ENCODE peak calls at places on chromosomes 3 and 15, in five cellular contexts. G is neural progenitor cell, Q is IMR-90, U is endothelial cell of umbilical vein, I is mammary epithelial cell. B is an unnamed sample.

GRCh38 chr15:75025548-75026260 is 2.3 kb downstream of the PPCDC start:
- DNase-seq in G (no peak), Q (no peak), U (no peak), I (no peak), B (no peak)

GRCh38 chr3:132268956-132269355 is 48.3 kb upstream of the ACP3 start:
- DNase-seq in G (peak), Q (peak), U (peak), I (no peak), B (peak)

GRCh38 chr3:166456291-166456690 is 619.1 kb upstream of the BCHE start:
- DNase-seq in G (no peak), Q (peak), U (no peak), I (no peak), B (no peak)

GRCh38 chr3:58234516-58234931 is 3.1 kb upstream of the ABHD6 start:
- DNase-seq in G (no peak), Q (peak), U (no peak), I (peak), B (no peak)

GRCh38 chr15:70054884-70055387 is 42.8 kb downstream of the TLE3 start:
- DNase-seq in G (no peak), Q (no peak), U (no peak), I (no peak), B (no peak)

GRCh38 chr15:67914537-67915373 is 74.9 kb upstream of the RNU6-1 start:
- DNase-seq in G (peak), Q (peak), U (no peak), I (no peak), B (peak)

GRCh38 chr3:169186596-169186995 is 476.9 kb downstream of the MECOM start:
- DNase-seq in G (no peak), Q (no peak), U (no peak), I (no peak), B (no peak)

GRCh38 chr3:197507081-197507480 is 48.7 kb downstream of the BDH1 start:
- DNase-seq in G (no peak), Q (no peak), U (no peak), I (no peak), B (no peak)

GRCh38 chr3:150887031-150887430 is 18.2 kb downstream of the MINDY4B start:
- DNase-seq in G (no peak), Q (peak), U (no peak), I (peak), B (no peak)

GRCh38 chr3:155572085-155572484 is 172.8 kb downstream of the PLCH1 start:
- DNase-seq in G (no peak), Q (no peak), U (no peak), I (no peak), B (no peak)

GRCh38 chr15:85646538-85647091 is 148.1 kb downstream of the KLHL25 start:
- DNase-seq in G (no peak), Q (peak), U (peak), I (peak), B (no peak)

GRCh38 chr3:122021811-122022401 is at the start of gene ILDR1:
- DNase-seq in G (peak), Q (no peak), U (no peak), I (no peak), B (peak)

GRCh38 chr3:99172736-99173657 is 271.5 kb upstream of the DCBLD2 start:
- DNase-seq in G (peak), Q (peak), U (peak), I (peak), B (peak)

GRCh38 chr15:92801412-92801773 is 98.7 kb upstream of the CHD2 start:
- DNase-seq in G (no peak), Q (peak), U (no peak), I (peak), B (no peak)

GRCh38 chr3:48609088-48610005 is at the start of gene UQCRC1:
- DNase-seq in G (peak), Q (peak), U (peak), I (peak), B (peak)

GRCh38 chr3:43104786-43105185 is 1.1 kb downstream of the POMGNT2 start:
- DNase-seq in G (no peak), Q (no peak), U (no peak), I (no peak), B (no peak)

GRCh38 chr3:43105597-43106292 is at the start of gene POMGNT2:
- DNase-seq in G (peak), Q (peak), U (peak), I (peak), B (peak)

GRCh38 chr3:43106293-43106628 is 382 bp upstream of the POMGNT2 start:
- DNase-seq in G (no peak), Q (no peak), U (no peak), I (no peak), B (no peak)

GRCh38 chr3:43104039-43104438 is 1.8 kb downstream of the POMGNT2 start:
- DNase-seq in G (no peak), Q (no peak), U (no peak), I (no peak), B (no peak)

GRCh38 chr3:43105224-43105596 is 669 bp downstream of the POMGNT2 start:
- DNase-seq in G (no peak), Q (no peak), U (no peak), I (no peak), B (peak)
- H3K4me3 ChIP-seq in G (peak), Q (peak), U (no peak), I (peak), B (peak)

GRCh38 chr15:77504310-77504709 is 83.6 kb downstream of the HMG20A start:
- DNase-seq in G (peak), Q (no peak), U (no peak), I (no peak), B (no peak)

GRCh38 chr15:77503240-77503639 is 82.6 kb downstream of the HMG20A start:
- DNase-seq in G (no peak), Q (no peak), U (no peak), I (peak), B (no peak)

GRCh38 chr15:77502379-77503095 is 81.8 kb downstream of the HMG20A start:
- DNase-seq in G (no peak), Q (no peak), U (no peak), I (no peak), B (no peak)

GRCh38 chr15:77504871-77505270 is 84.2 kb downstream of the HMG20A start:
- DNase-seq in G (no peak), Q (no peak), U (no peak), I (no peak), B (no peak)

GRCh38 chr15:77503764-77504163 is 83.1 kb downstream of the HMG20A start:
- DNase-seq in G (no peak), Q (no peak), U (no peak), I (no peak), B (no peak)
- H3K9ac ChIP-seq in G (no peak), Q (no peak), U (no peak), I (no peak), B (no peak)

GRCh38 chr3:194325424-194326165 is 25.5 kb downstream of the CPN2 start:
- DNase-seq in G (no peak), Q (no peak), U (no peak), I (no peak), B (no peak)
- TF ChIP-seq CTCF in G (no peak), Q (no peak), U (no peak), I (no peak), B (no peak)

GRCh38 chr15:40894689-40895308 is 549 bp downstream of the VPS18 start:
- DNase-seq in G (peak), Q (peak), U (peak), I (peak), B (peak)

GRCh38 chr15:40892449-40893012 is 1.7 kb upstream of the VPS18 start:
- DNase-seq in G (no peak), Q (no peak), U (no peak), I (no peak), B (peak)

GRCh38 chr15:40893733-40894688 is at the start of gene VPS18:
- DNase-seq in G (peak), Q (peak), U (peak), I (peak), B (peak)

GRCh38 chr15:40891810-40892448 is 2.3 kb upstream of the VPS18 start:
- DNase-seq in G (peak), Q (peak), U (peak), I (peak), B (peak)

DNA sequence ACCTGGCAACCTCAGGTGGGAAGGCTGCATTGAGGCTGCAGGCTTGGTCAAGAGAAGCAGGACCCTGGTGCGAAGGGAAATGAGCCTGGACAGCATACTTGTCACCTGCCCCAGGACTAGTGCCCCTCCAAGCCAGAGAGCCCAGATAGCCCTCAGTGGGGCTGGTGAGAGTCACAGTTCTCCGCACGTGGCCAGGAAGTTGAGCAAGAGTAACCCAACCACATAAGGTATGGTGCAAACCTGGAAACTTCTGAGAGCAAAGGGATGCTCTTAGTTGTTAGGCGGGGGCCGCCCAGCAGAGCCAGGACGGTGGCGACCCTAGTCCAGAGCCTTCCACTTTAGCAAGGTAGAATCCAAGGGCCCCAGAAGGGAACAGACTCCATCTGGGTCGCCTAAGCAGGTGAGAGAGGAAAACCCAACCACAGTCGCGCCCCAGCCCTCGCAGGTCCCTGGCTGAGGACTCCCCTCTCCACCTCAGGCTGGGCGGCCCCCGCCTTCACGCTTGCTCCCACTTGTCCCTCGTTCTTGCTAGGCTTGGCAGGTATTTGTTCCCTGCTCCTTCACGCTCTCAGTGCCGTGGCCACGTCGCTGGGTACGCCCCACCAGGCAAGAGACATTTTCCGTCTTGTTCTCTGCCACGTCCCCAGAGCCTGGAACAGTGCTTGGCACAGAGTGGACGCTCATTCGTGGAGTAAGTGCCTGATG is 1.1 kb upstream of the VPS18 start:
- DNase-seq in G (no peak), Q (no peak), U (no peak), I (peak), B (peak)
- H3K4me3 ChIP-seq in G (peak), Q (no peak), U (no peak), I (no peak), B (no peak)

DNA sequence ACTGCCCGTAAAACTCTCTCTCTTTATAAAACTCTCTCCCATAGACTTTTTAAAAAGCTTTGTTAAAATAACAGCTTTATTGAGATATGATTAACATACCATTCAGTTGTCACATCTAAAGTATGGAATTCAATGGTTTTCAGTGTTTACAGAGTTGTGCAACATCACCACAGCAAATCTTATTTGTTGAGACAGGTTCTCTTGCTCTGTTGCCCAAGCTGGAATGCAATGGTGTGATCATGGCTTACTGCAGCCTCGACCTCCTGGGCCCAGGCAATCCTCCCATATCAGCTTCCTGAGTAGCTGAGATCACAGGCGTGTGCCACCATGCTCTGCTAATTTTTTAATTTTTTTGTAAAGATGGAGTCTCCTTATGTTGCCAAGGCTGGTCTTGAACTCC is 35.9 kb upstream of the TRAK1 start:
- DNase-seq in G (no peak), Q (peak), U (no peak), I (peak), B (no peak)
- H3K9ac ChIP-seq in G (no peak), Q (no peak), U (no peak), I (no peak), B (no peak)

GRCh38 chr15:80856400-80856799 is 77.2 kb downstream of the CEMIP start:
- DNase-seq in G (peak), Q (no peak), U (no peak), I (no peak), B (peak)
- TF ChIP-seq CTCF in G (peak), Q (peak), U (no peak), I (no peak), B (peak)